ENCODE peak calls at places on chromosomes 3 and 15, in four cellular contexts. O is colonic mucosa, F is astrocyte, G is foreskin keratinocyte. X is an unnamed sample.

GRCh38 chr3:188594137-188594536 is 440.2 kb downstream of the LPP start:
- DNase-seq in G (peak), F (peak), O (no peak), X (no peak)

GRCh38 chr3:124057453-124057852 is 65.5 kb upstream of the ROPN1 start:
- DNase-seq in F (no peak), G (no peak), O (no peak), X (no peak)

GRCh38 chr3:52277972-52278509 is 408 bp downstream of the WDR82 start:
- DNase-seq in G (peak), O (peak), F (no peak), X (no peak)

GRCh38 chr15:66701422-66702034 is 508 bp upstream of the SMAD6 start:
- DNase-seq in O (peak), G (peak), F (peak), X (no peak)

GRCh38 chr15:89002281-89002761 is 85.9 kb upstream of the ABHD2 start:
- DNase-seq in G (no peak), O (no peak), F (peak), X (no peak)

GRCh38 chr3:122754867-122755835 is 38.5 kb downstream of the HSPBAP1 start:
- DNase-seq in G (peak), F (no peak), O (peak), X (peak)

GRCh38 chr3:50100956-50101845 is 12.5 kb downstream of the RBM5 start:
- DNase-seq in F (peak), O (no peak), G (no peak), X (no peak)

GRCh38 chr3:30354513-30354912 is 251.9 kb upstream of the TGFBR2 start:
- DNase-seq in O (no peak), G (no peak), F (no peak), X (no peak)

GRCh38 chr3:36944641-36945270 is at the start of gene TRANK1:
- DNase-seq in G (no peak), O (peak), F (no peak), X (peak)

GRCh38 chr3:105880681-105881290 is 12.0 kb upstream of the CBLB start:
- DNase-seq in F (no peak), G (no peak), O (no peak), X (no peak)

GRCh38 chr3:195102609-195103467 is 168.1 kb downstream of the XXYLT1 start:
- DNase-seq in F (peak), O (peak), G (peak), X (no peak)

GRCh38 chr15:74258456-74259323 is 22.6 kb downstream of the CCDC33 start:
- DNase-seq in F (no peak), G (no peak), O (no peak), X (no peak)

GRCh38 chr15:72155021-72155621 is 36.9 kb downstream of the SENP8 start:
- DNase-seq in F (peak), O (peak), G (peak), X (no peak)

GRCh38 chr15:28125673-28126651 is 26.8 kb upstream of the OCA2 start:
- DNase-seq in O (no peak), F (peak), G (no peak), X (no peak)

GRCh38 chr15:90838544-90838943 is 29.8 kb upstream of the FURIN start:
- DNase-seq in G (no peak), F (no peak), O (no peak), X (no peak)

GRCh38 chr3:29065211-29065785 is 215.6 kb upstream of the RBMS3 start:
- DNase-seq in G (peak), F (peak), O (no peak), X (no peak)

GRCh38 chr3:145536461-145536860 is 624.5 kb downstream of the PLOD2 start:
- DNase-seq in F (no peak), G (no peak), O (no peak), X (no peak)

GRCh38 chr15:65020419-65020818 is 9.0 kb downstream of the MTFMT start:
- DNase-seq in G (no peak), F (no peak), O (no peak), X (no peak)

GRCh38 chr15:63156708-63157065 is 590 bp downstream of the RPS27L start:
- DNase-seq in G (no peak), O (peak), F (peak), X (no peak)

X was measured in T-cell.